ENCODE peak calls at places on chromosomes 3 and 15, in seven cellular contexts. J, N, T, F, O, X and S are unnamed samples.

GRCh38 chr15:57865294-57865693 is 158.8 kb downstream of the POLR2M start:
- DNase-seq in J (no peak), N (no peak), T (no peak), F (no peak), O (peak), X (no peak), S (peak)

GRCh38 chr15:52783929-52784798 is 6.0 kb downstream of the ONECUT1 start:
- DNase-seq in J (no peak), N (no peak), T (no peak), F (no peak), O (peak), X (no peak), S (no peak)

GRCh38 chr3:57966823-57967222 is 41.4 kb upstream of the FLNB start:
- DNase-seq in J (no peak), N (no peak), T (no peak), F (no peak), O (no peak), X (peak), S (no peak)

GRCh38 chr15:64740361-64741170 is 34.8 kb downstream of the RBPMS2 start:
- DNase-seq in J (no peak), N (peak), T (peak), F (peak), O (peak), X (peak), S (peak)

GRCh38 chr3:129888739-129889138 is 4.8 kb downstream of the TMCC1 start:
- DNase-seq in J (no peak), N (no peak), T (peak), F (peak), O (peak), X (peak), S (no peak)

GRCh38 chr15:80234883-80235282 is 17.1 kb downstream of the CTXND1 start:
- DNase-seq in J (no peak), N (peak), T (no peak), F (peak), O (peak), X (peak), S (peak)

GRCh38 chr15:31327674-31328424 is 1.2 kb downstream of the KLF13 start:
- DNase-seq in J (peak), N (peak), T (no peak), F (peak), O (peak), X (peak), S (peak)

GRCh38 chr3:147412917-147413711 is 3.9 kb downstream of the ZIC1 start:
- DNase-seq in J (no peak), N (no peak), T (no peak), F (no peak), O (no peak), X (no peak), S (no peak)

GRCh38 chr3:160617636-160618035 is 52.3 kb upstream of the KPNA4 start:
- DNase-seq in J (no peak), N (no peak), T (no peak), F (no peak), O (peak), X (no peak), S (no peak)

GRCh38 chr3:35946121-35946856 is 307.0 kb downstream of the ARPP21 start:
- DNase-seq in J (no peak), N (peak), T (no peak), F (no peak), O (peak), X (peak), S (peak)

GRCh38 chr3:17972889-17973558 is 230.6 kb upstream of the TBC1D5 start:
- DNase-seq in J (no peak), N (no peak), T (no peak), F (no peak), O (no peak), X (no peak), S (no peak)

GRCh38 chr3:17973559-17973906 is 231.1 kb upstream of the TBC1D5 start:
- DNase-seq in J (no peak), N (no peak), T (no peak), F (no peak), O (peak), X (no peak), S (no peak)

GRCh38 chr3:17972476-17972875 is 230.0 kb upstream of the TBC1D5 start:
- DNase-seq in J (no peak), N (no peak), T (no peak), F (no peak), O (no peak), X (no peak), S (no peak)

GRCh38 chr3:17972030-17972429 is 229.6 kb upstream of the TBC1D5 start:
- DNase-seq in J (no peak), N (no peak), T (no peak), F (no peak), O (no peak), X (no peak), S (no peak)

GRCh38 chr3:17974206-17974841 is 231.9 kb upstream of the TBC1D5 start:
- DNase-seq in J (no peak), N (no peak), T (no peak), F (no peak), O (no peak), X (peak), S (no peak)
- TF ChIP-seq CTCF in J (no peak), N (peak), T (no peak), F (peak), O (peak), X (peak), S (no peak)

GRCh38 chr3:61940241-61940640 is 378.9 kb downstream of the PTPRG start:
- DNase-seq in J (no peak), N (no peak), T (no peak), F (no peak), O (no peak), X (no peak), S (no peak)

GRCh38 chr3:61932499-61932898 is 371.1 kb downstream of the PTPRG start:
- DNase-seq in J (no peak), N (no peak), T (no peak), F (no peak), O (no peak), X (no peak), S (no peak)

GRCh38 chr3:61935819-61936218 is 374.4 kb downstream of the PTPRG start:
- DNase-seq in J (no peak), N (no peak), T (no peak), F (no peak), O (no peak), X (no peak), S (no peak)

GRCh38 chr3:61938878-61939549 is 377.6 kb downstream of the PTPRG start:
- DNase-seq in J (no peak), N (no peak), T (no peak), F (no peak), O (no peak), X (no peak), S (no peak)

GRCh38 chr3:61936344-61936937 is 375.1 kb downstream of the PTPRG start:
- DNase-seq in J (no peak), N (peak), T (no peak), F (peak), O (peak), X (no peak), S (peak)
- TF ChIP-seq CTCF in J (no peak), N (peak), T (peak), F (peak), O (no peak), X (peak), S (peak)

GRCh38 chr3:183515968-183516851 is 39.3 kb downstream of the KLHL6 start:
- DNase-seq in J (no peak), N (peak), T (no peak), F (no peak), O (no peak), X (no peak), S (peak)
- TF ChIP-seq CTCF in J (no peak), N (peak), T (no peak), F (no peak), O (no peak), X (no peak), S (peak)

GRCh38 chr3:172461530-172462138 is 13.4 kb upstream of the GHSR start:
- DNase-seq in J (no peak), N (peak), T (no peak), F (peak), O (peak), X (peak), S (peak)
- TF ChIP-seq CTCF in J (no peak), N (peak), T (peak), F (peak), O (peak), X (peak), S (peak)